ENCODE peak calls at places on chromosomes 4 and X, in eight cellular contexts. L is amniotic stem cell, M is fibroblast of pulmonary artery, I is cardiac fibroblast, N is NCI-H2029 treated with DMSO at 0.1 percent for 48 hours, B is SK-N-SH, D is AG09319, Z is HTR-8/SVneo. E is an unnamed sample.

GRCh38 chr4:107603430-107603829 is 116.6 kb downstream of the PAPSS1 start:
- DNase-seq in L (no peak), M (peak), I (no peak), N (no peak), B (no peak), D (no peak), Z (no peak), E (peak)

GRCh38 chr4:174418640-174419039 is 103.6 kb downstream of the HPGD start:
- DNase-seq in L (no peak), M (no peak), I (no peak), N (no peak), B (no peak), D (no peak), Z (no peak), E (no peak)

GRCh38 chrX:14529288-14529989 is at the start of gene GLRA2:
- DNase-seq in L (no peak), M (peak), I (peak), N (no peak), B (no peak), D (no peak), Z (no peak), E (no peak)

GRCh38 chr4:85607624-85608023 is 132.7 kb downstream of the ARHGAP24 start:
- DNase-seq in L (no peak), M (no peak), I (no peak), N (peak), B (no peak), D (no peak), Z (no peak), E (peak)

GRCh38 chr4:2673157-2673556 is 83.0 kb downstream of the TNIP2 start:
- DNase-seq in L (no peak), M (peak), I (peak), N (no peak), B (no peak), D (no peak), Z (no peak), E (no peak)

GRCh38 chr4:36399762-36400353 is 118.4 kb downstream of the DTHD1 start:
- DNase-seq in L (no peak), M (peak), I (peak), N (no peak), B (no peak), D (no peak), Z (no peak), E (no peak)

GRCh38 chr4:114012749-114013148 is 33.3 kb upstream of the ARSJ start:
- DNase-seq in L (no peak), M (no peak), I (no peak), N (no peak), B (no peak), D (no peak), Z (no peak), E (no peak)

GRCh38 chr4:99090511-99090910 is 1.9 kb upstream of the ADH5 start:
- DNase-seq in L (no peak), M (peak), I (peak), N (no peak), B (no peak), D (no peak), Z (no peak), E (no peak)

GRCh38 chrX:76126851-76127250 is 46.0 kb upstream of the PBDC1 start:
- DNase-seq in L (no peak), M (no peak), I (no peak), N (no peak), B (no peak), D (no peak), Z (no peak), E (no peak)

GRCh38 chr4:52250124-52250523 is 199.0 kb downstream of the SPATA18 start:
- DNase-seq in L (no peak), M (peak), I (peak), N (no peak), B (no peak), D (no peak), Z (no peak), E (no peak)

GRCh38 chrX:119753639-119754257 is 4.6 kb upstream of the SOWAHD start:
- DNase-seq in L (no peak), M (peak), I (peak), N (peak), B (peak), D (no peak), Z (no peak), E (no peak)

GRCh38 chrX:19638968-19639539 is 123.7 kb upstream of the MAP3K15 start:
- DNase-seq in L (no peak), M (no peak), I (no peak), N (no peak), B (no peak), D (no peak), Z (no peak), E (no peak)

GRCh38 chr4:149291463-149291862 is 524.2 kb downstream of the IQCM start:
- DNase-seq in L (no peak), M (peak), I (peak), N (no peak), B (no peak), D (no peak), Z (peak), E (no peak)

GRCh38 chrX:96425204-96425603 is 259.4 kb upstream of the DIAPH2 start:
- DNase-seq in L (no peak), M (peak), I (peak), N (no peak), B (no peak), D (no peak), Z (no peak), E (no peak)

GRCh38 chr4:89049853-89050252 is 7.1 kb downstream of the FAM13A start:
- DNase-seq in L (no peak), M (no peak), I (no peak), N (no peak), B (no peak), D (no peak), Z (no peak), E (no peak)

GRCh38 chr4:123631699-123632098 is 235.1 kb downstream of the SPRY1 start:
- DNase-seq in L (no peak), M (peak), I (peak), N (no peak), B (no peak), D (no peak), Z (no peak), E (no peak)

GRCh38 chr4:159685406-159686092 is 582.7 kb downstream of the RAPGEF2 start:
- DNase-seq in L (no peak), M (no peak), I (peak), N (no peak), B (no peak), D (no peak), Z (no peak), E (peak)